ENCODE peak calls at places on chromosomes 11 and 22, in six cellular contexts. A is transverse colon, P is tibial nerve, O is Peyer's patch, Q is vagina, X is adrenal gland. E is an unnamed sample. For H3K36me3, the result is how much of the 10 kb centered on the place peaks cover.

GRCh38 chr11:128463386-128463829 is 124.0 kb downstream of the ETS1 start:
- DNase-seq in P (no peak), A (no peak), O (no peak), Q (no peak), X (no peak), E (peak)

GRCh38 chr11:127627629-127628462 is 627.3 kb upstream of the KIRREL3 start:
- DNase-seq in A (peak), P (no peak), X (no peak), O (no peak), Q (no peak), E (no peak)

GRCh38 chr11:27233654-27234042 is 129.4 kb downstream of the CCDC34 start:
- DNase-seq in X (no peak), P (no peak), O (no peak), A (peak), Q (no peak), E (no peak)

GRCh38 chr22:47163481-47163875 is 401.0 kb downstream of the TBC1D22A start:
- DNase-seq in P (no peak), Q (no peak), X (no peak), O (no peak), A (peak), E (no peak)

GRCh38 chr11:75355051-75355450 is 3.6 kb upstream of the ARRB1 start:
- DNase-seq in O (no peak), Q (no peak), A (no peak), X (no peak), P (no peak), E (no peak)

GRCh38 chr11:61065955-61066638 is 36.2 kb upstream of the CD5 start:
- DNase-seq in P (no peak), A (no peak), O (peak), Q (peak), X (no peak), E (no peak)

GRCh38 chr22:41550952-41551491 is 6.8 kb upstream of the POLR3H start:
- DNase-seq in X (no peak), P (no peak), Q (no peak), O (no peak), A (no peak), E (no peak)

GRCh38 chr11:68840661-68841653 is 759 bp downstream of the CPT1A start:
- DNase-seq in O (peak), A (peak), X (peak), P (no peak), Q (no peak), E (peak)

GRCh38 chr11:61616443-61616842 is 35.6 kb upstream of the SYT7 start:
- DNase-seq in X (no peak), A (no peak), P (no peak), Q (no peak), O (no peak), E (no peak)

GRCh38 chr22:19051381-19051780 is 70.8 kb downstream of the DGCR2 start:
- DNase-seq in X (no peak), A (no peak), Q (no peak), P (no peak), O (no peak), E (no peak)

GRCh38 chr11:123561046-123561781 is 93.2 kb downstream of the SCN3B start:
- DNase-seq in X (no peak), Q (no peak), P (no peak), O (no peak), A (no peak), E (peak)

GRCh38 chr11:120168108-120168959 is 30.4 kb upstream of the TRIM29 start:
- DNase-seq in O (no peak), P (peak), X (no peak), Q (peak), A (no peak), E (peak)

GRCh38 chr11:19559746-19560145 is 152.9 kb upstream of the NAV2 start:
- DNase-seq in Q (no peak), A (no peak), P (no peak), X (no peak), O (no peak), E (no peak)

GRCh38 chr11:45859661-45860140 is 12.4 kb downstream of the CRY2 start:
- DNase-seq in O (peak), P (peak), A (peak), Q (no peak), X (peak), E (peak)

GRCh38 chr11:3669742-3670183 is 1.4 kb downstream of the CHRNA10 start:
- DNase-seq in X (no peak), O (no peak), P (no peak), Q (no peak), A (no peak), E (no peak)

DNA sequence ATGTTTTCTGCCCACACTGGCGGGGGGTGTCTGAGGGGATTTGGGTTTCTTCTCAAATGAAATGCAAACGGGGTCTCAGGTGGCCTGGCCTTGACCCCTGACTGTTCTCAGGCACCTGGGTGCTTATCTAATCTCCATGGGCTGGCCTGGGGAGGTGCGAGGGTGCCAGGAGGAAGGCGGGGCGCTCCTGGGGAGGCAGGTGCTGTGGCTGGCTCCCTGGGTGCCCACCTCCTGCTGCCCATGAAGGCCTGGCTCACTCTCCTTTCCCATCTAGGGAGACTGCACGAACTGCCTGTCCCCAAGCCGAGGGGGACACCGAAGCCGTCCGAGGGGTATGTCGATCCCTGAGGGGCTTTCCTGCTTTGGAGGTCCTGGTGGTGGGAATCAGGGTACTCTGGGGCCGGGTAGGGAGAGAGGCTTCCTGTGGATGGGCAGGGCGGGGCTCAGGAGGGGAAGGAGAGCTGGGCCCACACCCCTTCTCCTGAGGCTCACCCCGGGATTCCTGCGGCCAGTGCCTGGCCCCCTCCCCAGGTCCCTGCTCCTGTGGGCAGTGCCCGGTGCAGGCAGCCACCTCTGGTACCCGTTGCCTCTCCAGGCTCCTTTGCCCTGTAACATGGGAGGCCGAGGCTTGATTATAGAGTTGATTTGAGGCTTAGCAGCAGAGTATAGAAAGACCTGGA is 18.4 kb downstream of the MICALL1 start:
- DNase-seq in X (no peak), P (no peak), Q (peak), A (no peak), O (no peak), E (no peak)
- H3K36me3 ChIP-seq in X (under half), P (under half), Q (under half), A (under half), O (under half), E (under half)

DNA sequence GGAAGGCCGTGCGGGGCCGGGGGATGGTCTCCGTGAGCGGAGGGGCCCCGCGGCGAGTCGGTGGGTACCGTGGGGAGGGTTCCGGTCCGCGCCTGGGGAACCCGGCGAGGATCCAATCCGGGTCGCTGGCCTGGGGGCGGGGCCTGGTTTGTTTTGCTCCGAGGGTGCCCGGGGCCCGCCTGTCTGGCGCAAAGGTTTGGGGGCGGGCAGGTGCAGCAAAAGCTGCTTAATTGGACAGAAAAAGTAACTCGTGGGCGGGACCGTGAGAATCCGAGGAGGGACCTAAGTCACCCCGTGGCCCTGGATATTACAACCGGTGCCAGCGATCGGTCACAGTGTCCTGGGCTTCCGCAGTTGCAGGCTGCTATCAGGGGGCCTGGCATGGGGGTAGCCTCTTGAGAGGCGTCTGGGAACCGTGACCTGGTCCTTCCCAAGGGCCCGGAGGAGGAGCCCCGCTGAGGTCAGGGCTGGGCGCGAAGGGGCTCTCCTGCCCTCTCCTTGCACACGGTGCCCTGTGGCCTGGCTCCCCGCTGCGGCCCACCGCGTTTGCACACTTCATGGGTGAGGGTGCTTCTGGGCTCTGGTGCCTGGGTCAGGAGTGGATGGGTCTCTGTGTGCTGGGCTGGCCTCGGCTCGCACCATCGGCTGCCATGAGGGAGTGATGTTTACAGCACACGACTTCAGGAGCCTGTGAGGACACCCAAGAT is 1.4 kb downstream of the PNPLA2 start:
- DNase-seq in P (peak), O (peak), X (peak), A (peak), Q (no peak), E (peak)
- TF ChIP-seq POLR2A in P (no peak), O (peak), X (peak), A (peak), Q (no peak), E (no peak)

GRCh38 chr11:11983427-11983826 is 25.0 kb downstream of the DKK3 start:
- DNase-seq in O (no peak), A (no peak), P (no peak), Q (no peak), X (no peak), E (no peak)

GRCh38 chr11:11982975-11983374 is 25.5 kb downstream of the DKK3 start:
- DNase-seq in A (no peak), O (no peak), P (no peak), X (no peak), Q (no peak), E (no peak)

GRCh38 chr11:11981840-11982239 is 26.6 kb downstream of the DKK3 start:
- DNase-seq in Q (no peak), A (no peak), P (no peak), O (no peak), X (no peak), E (no peak)

GRCh38 chr11:11981364-11981763 is 27.1 kb downstream of the DKK3 start:
- DNase-seq in A (no peak), X (no peak), O (no peak), P (no peak), Q (no peak), E (no peak)

DNA sequence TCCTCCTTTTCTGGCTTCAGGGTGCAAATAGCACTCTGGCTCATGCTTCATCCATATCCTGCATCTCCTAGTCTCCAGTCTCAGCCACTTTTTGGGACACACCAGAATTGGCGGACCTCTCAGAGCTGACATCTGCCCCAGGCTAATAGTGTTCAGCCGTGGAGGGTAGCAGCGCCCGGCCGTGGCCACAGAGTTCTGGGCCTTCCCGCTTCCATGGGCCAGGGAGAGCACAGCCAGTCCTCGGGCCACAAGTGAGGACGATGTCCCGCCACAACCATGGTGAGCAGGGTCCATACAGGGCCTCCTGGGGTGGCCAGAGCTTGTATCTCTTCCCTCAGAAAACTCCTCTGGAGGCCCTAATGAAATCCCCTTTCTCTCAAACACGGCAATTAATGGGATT is 26.0 kb downstream of the DKK3 start:
- DNase-seq in P (no peak), Q (no peak), O (no peak), X (no peak), A (no peak), E (no peak)
- H3K36me3 ChIP-seq in P (under half), Q (under half), O (under half), X (under half), A (under half), E (under half)

GRCh38 chr11:72078477-72078876 is 1.9 kb downstream of the NUMA1 start:
- DNase-seq in A (no peak), Q (no peak), X (no peak), O (no peak), P (no peak), E (no peak)

GRCh38 chr11:72079776-72080325 is 491 bp downstream of the NUMA1 start:
- DNase-seq in Q (no peak), P (no peak), O (peak), X (no peak), A (peak), E (no peak)

GRCh38 chr11:72081856-72082255 is 1.2 kb downstream of the LRRC51 start:
- DNase-seq in A (no peak), Q (no peak), X (no peak), O (no peak), P (no peak), E (no peak)

GRCh38 chr11:72081184-72081644 is 564 bp downstream of the LRRC51 start:
- DNase-seq in X (no peak), O (no peak), A (no peak), P (no peak), Q (no peak), E (no peak)

DNA sequence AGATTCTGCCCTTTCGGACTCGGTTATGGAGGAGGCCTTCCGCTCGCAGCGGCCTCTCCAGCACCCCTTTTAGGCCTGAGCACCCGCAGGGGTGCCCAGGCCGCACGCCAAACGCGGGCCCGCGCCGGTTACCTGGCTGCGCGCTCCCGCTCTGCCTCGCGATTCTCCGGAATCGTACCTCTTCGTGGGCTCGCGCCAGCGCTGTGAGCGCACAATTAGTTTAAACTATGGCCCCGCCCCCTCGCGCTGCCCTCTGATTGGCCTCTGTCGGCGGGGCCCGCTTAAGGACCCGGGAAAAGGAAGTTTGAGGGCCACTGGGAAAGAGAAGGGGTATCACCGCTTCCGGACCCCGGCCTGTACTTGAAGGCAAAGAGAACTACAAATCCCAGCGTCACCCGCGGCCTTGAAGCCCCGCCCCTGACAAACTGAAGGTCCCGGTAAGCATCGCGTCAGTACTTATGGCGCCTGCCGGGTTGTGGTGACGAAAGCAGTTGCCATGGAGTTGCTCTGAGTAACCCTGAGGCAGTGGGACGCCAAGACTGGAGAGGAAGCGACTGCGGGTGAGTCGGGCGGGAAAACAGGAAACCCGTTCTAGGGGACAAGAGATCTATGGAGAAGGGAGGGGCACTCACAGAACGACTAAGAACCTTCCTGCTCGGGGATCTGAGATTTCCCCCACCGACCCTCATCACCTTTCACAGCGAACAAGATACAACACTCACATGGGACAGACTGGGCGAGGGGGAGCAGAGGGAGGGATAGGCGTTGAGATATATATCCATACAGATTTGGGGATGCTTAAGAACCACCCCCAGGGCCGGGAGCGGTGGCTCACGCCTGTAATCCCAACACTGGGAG is at the start of the genes LRRC51 and NUMA1:
- DNase-seq in Q (peak), A (peak), O (peak), X (peak), P (peak), E (peak)
- TF ChIP-seq POLR2A in Q (no peak), A (peak), O (peak), X (no peak), P (peak), E (peak)

GRCh38 chr11:64753380-64754123 is 6.2 kb downstream of the PYGM start:
- DNase-seq in Q (no peak), X (no peak), A (no peak), P (no peak), O (no peak), E (no peak)
- H3K36me3 ChIP-seq in Q (under half), X (under half), A (under half), P (under half), O (under half), E (under half)

GRCh38 chr22:43956383-43956782 is 1.1 kb downstream of the SAMM50 start:
- DNase-seq in A (no peak), Q (no peak), X (no peak), P (no peak), O (no peak), E (no peak)

GRCh38 chr22:43955883-43956286 is 643 bp downstream of the SAMM50 start:
- DNase-seq in P (no peak), A (no peak), Q (no peak), O (peak), X (no peak), E (no peak)

GRCh38 chr22:43953988-43954771 is 1.1 kb upstream of the SAMM50 start:
- DNase-seq in P (no peak), Q (no peak), X (no peak), A (no peak), O (no peak), E (no peak)

GRCh38 chr22:43956805-43957463 is 1.7 kb downstream of the SAMM50 start:
- DNase-seq in X (no peak), O (no peak), Q (no peak), P (no peak), A (no peak), E (no peak)

DNA sequence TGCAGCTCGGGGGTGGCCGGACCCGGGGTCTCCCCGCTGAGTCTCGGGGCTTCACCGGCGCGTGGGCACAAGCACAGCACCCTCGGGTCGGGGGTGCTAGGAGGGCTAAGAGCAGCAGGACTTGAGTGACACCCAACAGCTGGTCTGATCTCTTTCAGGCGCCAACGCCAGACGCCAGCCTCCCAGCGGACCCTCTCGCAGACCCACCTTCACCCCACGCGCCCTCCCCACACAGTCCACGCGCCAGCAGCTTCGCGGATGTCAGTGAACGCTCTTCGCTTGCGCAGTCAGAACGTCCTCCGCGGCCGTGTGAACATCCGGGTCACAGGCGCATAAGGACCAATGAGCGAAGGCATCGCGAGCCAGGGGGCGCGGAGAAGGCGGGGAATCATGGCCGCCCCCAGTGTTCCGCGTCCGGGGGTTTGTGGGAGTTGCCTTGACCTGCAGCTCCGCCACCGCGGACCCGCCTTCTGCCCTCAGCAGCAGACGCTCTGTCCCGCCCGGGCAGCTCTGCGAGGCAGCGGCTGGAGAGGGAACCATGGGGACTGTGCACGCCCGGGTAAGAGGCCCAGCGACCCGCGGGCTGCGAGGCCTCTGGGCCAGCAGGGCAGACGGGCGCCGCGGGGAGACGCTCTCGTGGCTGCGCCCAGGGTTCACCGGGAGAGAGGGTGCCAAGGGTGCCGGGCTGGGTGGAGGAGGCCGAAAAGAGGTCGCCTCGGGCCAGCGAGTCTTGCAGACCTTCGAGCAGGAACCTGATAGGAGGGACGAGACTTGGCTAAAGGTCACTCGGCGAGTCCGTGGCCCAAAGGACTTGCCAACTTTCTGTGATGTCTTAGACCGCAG is at the start of gene SAMM50:
- DNase-seq in Q (no peak), A (peak), X (peak), O (peak), P (peak), E (peak)
- TF ChIP-seq POLR2A in Q (no peak), A (peak), X (peak), O (peak), P (peak), E (peak)

E was measured in ovary.